ENCODE peak calls at places on chromosomes 6 and 20, in six cellular contexts. One of them, this sample, is unnamed.

GRCh38 chr6:1864496-1864895 is 254.8 kb downstream of the FOXC1 start:
- DNase-seq in A549: no peak
- DNase-seq in endothelial cell of umbilical vein: no peak
- DNase-seq in HepG2: peak
- DNase-seq in K562: no peak
- DNase-seq in GM12878: no peak
- DNase-seq in this sample: no peak

GRCh38 chr6:144898052-144898689 is 613.0 kb downstream of the UTRN start:
- DNase-seq in A549: no peak
- DNase-seq in endothelial cell of umbilical vein: no peak
- DNase-seq in HepG2: no peak
- DNase-seq in K562: no peak
- DNase-seq in GM12878: no peak
- DNase-seq in this sample: no peak

GRCh38 chr6:252775-253526 is 39.3 kb upstream of the DUSP22 start:
- DNase-seq in A549: no peak
- DNase-seq in endothelial cell of umbilical vein: no peak
- DNase-seq in HepG2: no peak
- DNase-seq in K562: no peak
- DNase-seq in GM12878: peak
- DNase-seq in this sample: peak

GRCh38 chr20:21503345-21503744 is 10.5 kb downstream of the NKX2-2 start:
- DNase-seq in A549: no peak
- DNase-seq in endothelial cell of umbilical vein: no peak
- DNase-seq in HepG2: no peak
- DNase-seq in K562: no peak
- DNase-seq in GM12878: peak
- DNase-seq in this sample: peak

GRCh38 chr20:46108435-46108841 is 9.7 kb upstream of the CD40 start:
- DNase-seq in A549: no peak
- DNase-seq in endothelial cell of umbilical vein: no peak
- DNase-seq in HepG2: no peak
- DNase-seq in K562: no peak
- DNase-seq in GM12878: peak
- DNase-seq in this sample: no peak

GRCh38 chr6:130997061-130997753 is 65.8 kb downstream of the EPB41L2 start:
- DNase-seq in A549: no peak
- DNase-seq in endothelial cell of umbilical vein: peak
- DNase-seq in HepG2: no peak
- DNase-seq in K562: no peak
- DNase-seq in GM12878: no peak
- DNase-seq in this sample: no peak

GRCh38 chr6:31680841-31681671 is at the start of gene LY6G5C:
- DNase-seq in A549: peak
- DNase-seq in endothelial cell of umbilical vein: peak
- DNase-seq in HepG2: peak
- DNase-seq in K562: peak
- DNase-seq in GM12878: no peak
- DNase-seq in this sample: peak

GRCh38 chr20:1857403-1857941 is 37.7 kb upstream of the SIRPA start:
- DNase-seq in A549: no peak
- DNase-seq in endothelial cell of umbilical vein: no peak
- DNase-seq in HepG2: no peak
- DNase-seq in K562: no peak
- DNase-seq in GM12878: no peak
- DNase-seq in this sample: peak

GRCh38 chr6:137157601-137158000 is 15.8 kb downstream of the IL22RA2 start:
- DNase-seq in A549: no peak
- DNase-seq in endothelial cell of umbilical vein: peak
- DNase-seq in HepG2: no peak
- DNase-seq in K562: no peak
- DNase-seq in GM12878: no peak
- DNase-seq in this sample: no peak

GRCh38 chr6:45483021-45483420 is 105.3 kb upstream of the SUPT3H start:
- DNase-seq in A549: no peak
- DNase-seq in endothelial cell of umbilical vein: no peak
- DNase-seq in HepG2: no peak
- DNase-seq in K562: no peak
- DNase-seq in GM12878: no peak
- DNase-seq in this sample: no peak

GRCh38 chr20:2084703-2085102 is 16.9 kb upstream of the STK35 start:
- DNase-seq in A549: no peak
- DNase-seq in endothelial cell of umbilical vein: no peak
- DNase-seq in HepG2: no peak
- DNase-seq in K562: no peak
- DNase-seq in GM12878: no peak
- DNase-seq in this sample: peak

GRCh38 chr6:19024737-19025136 is 637.6 kb downstream of the RNF144B start:
- DNase-seq in A549: peak
- DNase-seq in endothelial cell of umbilical vein: no peak
- DNase-seq in HepG2: peak
- DNase-seq in K562: no peak
- DNase-seq in GM12878: no peak
- DNase-seq in this sample: peak

GRCh38 chr6:21051777-21052176 is 517.5 kb downstream of the CDKAL1 start:
- DNase-seq in A549: no peak
- DNase-seq in endothelial cell of umbilical vein: no peak
- DNase-seq in HepG2: no peak
- DNase-seq in K562: no peak
- DNase-seq in GM12878: no peak
- DNase-seq in this sample: no peak

GRCh38 chr6:57261896-57262295 is 39.8 kb upstream of the RAB23 start:
- DNase-seq in A549: no peak
- DNase-seq in endothelial cell of umbilical vein: no peak
- DNase-seq in HepG2: no peak
- DNase-seq in K562: no peak
- DNase-seq in GM12878: no peak
- DNase-seq in this sample: no peak

GRCh38 chr6:146788115-146788514 is 189.3 kb downstream of the ADGB start:
- DNase-seq in A549: no peak
- DNase-seq in endothelial cell of umbilical vein: no peak
- DNase-seq in HepG2: no peak
- DNase-seq in K562: no peak
- DNase-seq in GM12878: no peak
- DNase-seq in this sample: no peak

GRCh38 chr20:47502801-47503239 is 1.1 kb downstream of the NCOA3 start:
- DNase-seq in A549: peak
- DNase-seq in endothelial cell of umbilical vein: peak
- DNase-seq in HepG2: peak
- DNase-seq in K562: no peak
- DNase-seq in GM12878: no peak
- DNase-seq in this sample: peak

GRCh38 chr20:33026072-33026778 is 5.2 kb upstream of the BPIFB6 start:
- DNase-seq in A549: no peak
- DNase-seq in endothelial cell of umbilical vein: no peak
- DNase-seq in HepG2: peak
- DNase-seq in K562: no peak
- DNase-seq in GM12878: no peak
- DNase-seq in this sample: no peak

GRCh38 chr6:51934098-51934497 is 153.3 kb downstream of the PKHD1 start:
- DNase-seq in A549: peak
- DNase-seq in endothelial cell of umbilical vein: no peak
- DNase-seq in HepG2: peak
- DNase-seq in K562: peak
- DNase-seq in GM12878: no peak
- DNase-seq in this sample: peak

GRCh38 chr6:34190504-34191122 is 44.7 kb upstream of the GRM4 start:
- DNase-seq in A549: no peak
- DNase-seq in endothelial cell of umbilical vein: no peak
- DNase-seq in HepG2: no peak
- DNase-seq in K562: no peak
- DNase-seq in GM12878: no peak
- DNase-seq in this sample: no peak

DNA sequence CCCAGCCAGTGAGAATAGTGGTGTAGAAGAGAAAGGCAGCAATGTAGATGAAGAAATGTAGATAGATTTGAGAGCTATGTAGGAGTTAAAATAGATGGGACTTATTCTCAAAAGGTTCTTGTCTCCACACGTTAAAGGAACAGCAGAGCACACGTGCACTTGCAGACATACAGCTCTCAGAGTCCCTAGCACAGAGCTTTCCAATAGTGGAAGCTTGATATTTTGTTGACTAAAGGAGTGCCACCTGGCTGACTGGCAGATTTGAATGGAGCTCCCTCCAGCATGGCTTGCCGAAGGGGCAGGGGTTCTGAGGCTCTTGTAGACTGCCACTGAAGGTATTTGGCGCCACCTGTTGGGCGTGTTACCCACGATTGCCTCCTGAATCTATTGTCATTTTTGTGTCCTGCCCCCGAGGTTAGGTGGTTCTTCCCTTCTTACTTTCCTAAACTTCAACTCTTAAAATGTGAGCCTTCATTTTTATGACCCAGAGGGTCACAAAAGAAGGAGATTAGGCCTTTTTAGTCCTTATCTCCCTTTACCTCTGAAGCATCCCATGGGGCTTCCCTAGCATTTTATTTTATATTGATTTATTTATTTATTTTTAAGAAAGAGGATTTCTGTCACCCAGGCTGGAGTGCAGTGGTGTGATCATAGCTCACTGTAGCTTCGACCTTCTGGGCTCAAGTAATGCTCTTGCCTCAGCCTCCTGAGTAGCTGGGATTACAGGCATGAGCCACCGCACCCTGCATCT is 16.4 kb downstream of the BRD2 start:
- DNase-seq in A549: peak
- DNase-seq in endothelial cell of umbilical vein: peak
- DNase-seq in HepG2: peak
- DNase-seq in K562: peak
- DNase-seq in GM12878: no peak
- DNase-seq in this sample: peak
- TF ChIP-seq MYC in A549: no peak
- TF ChIP-seq MYC in endothelial cell of umbilical vein: no peak
- TF ChIP-seq MYC in HepG2: no peak
- TF ChIP-seq MYC in K562: no peak
- TF ChIP-seq MYC in GM12878: no peak
- TF ChIP-seq MYC in this sample: no peak

GRCh38 chr20:63543131-63543530 is 4.4 kb downstream of the SRMS start:
- DNase-seq in A549: no peak
- DNase-seq in endothelial cell of umbilical vein: no peak
- DNase-seq in HepG2: no peak
- DNase-seq in K562: no peak
- DNase-seq in GM12878: no peak
- DNase-seq in this sample: no peak

GRCh38 chr20:63545814-63546213 is 1.7 kb downstream of the SRMS start:
- DNase-seq in A549: no peak
- DNase-seq in endothelial cell of umbilical vein: no peak
- DNase-seq in HepG2: no peak
- DNase-seq in K562: no peak
- DNase-seq in GM12878: no peak
- DNase-seq in this sample: no peak

GRCh38 chr20:63543733-63544132 is 3.8 kb downstream of the SRMS start:
- DNase-seq in A549: no peak
- DNase-seq in endothelial cell of umbilical vein: no peak
- DNase-seq in HepG2: no peak
- DNase-seq in K562: no peak
- DNase-seq in GM12878: no peak
- DNase-seq in this sample: no peak

GRCh38 chr20:63544958-63545516 is 2.5 kb downstream of the SRMS start:
- DNase-seq in A549: peak
- DNase-seq in endothelial cell of umbilical vein: no peak
- DNase-seq in HepG2: no peak
- DNase-seq in K562: no peak
- DNase-seq in GM12878: no peak
- DNase-seq in this sample: no peak

DNA sequence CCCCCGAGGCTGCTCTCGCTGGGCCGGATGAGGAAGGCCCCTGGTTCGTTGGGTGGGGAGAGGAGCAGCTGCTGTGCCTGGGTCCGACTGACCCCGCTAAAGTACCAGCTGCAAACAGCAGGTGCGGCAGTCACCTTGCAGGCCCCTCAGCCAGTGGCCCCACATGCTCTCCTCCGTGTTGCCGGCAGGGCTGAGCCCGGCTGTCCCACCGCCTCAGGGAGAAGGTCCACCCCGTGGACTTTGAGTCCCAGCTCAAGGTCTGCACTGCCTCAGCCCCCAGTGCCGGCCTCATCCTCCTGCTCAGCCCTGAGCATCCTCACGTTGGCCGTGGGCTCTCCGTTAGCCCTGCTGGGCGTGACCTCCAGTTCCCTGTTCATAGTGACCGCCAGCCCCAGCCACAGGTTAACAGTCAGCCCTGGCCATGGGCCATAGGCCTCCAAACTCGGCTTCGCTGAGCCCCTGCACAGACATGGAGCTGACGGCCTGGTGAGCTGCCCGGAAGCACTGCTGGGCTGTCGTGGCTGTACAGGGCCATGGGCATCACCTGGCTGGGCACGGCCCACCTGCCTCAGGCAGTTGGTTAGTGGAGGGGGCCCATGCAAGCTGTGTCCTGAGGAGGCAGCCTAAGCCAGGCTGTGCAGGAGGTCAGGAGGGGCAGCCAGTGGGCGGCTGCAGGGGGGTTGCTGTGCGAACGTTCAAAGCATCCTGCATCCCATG is 3.1 kb downstream of the SRMS start:
- DNase-seq in A549: no peak
- DNase-seq in endothelial cell of umbilical vein: no peak
- DNase-seq in HepG2: peak
- DNase-seq in K562: no peak
- DNase-seq in GM12878: no peak
- DNase-seq in this sample: no peak
- H3K4me3 ChIP-seq in A549: no peak
- H3K4me3 ChIP-seq in endothelial cell of umbilical vein: no peak
- H3K4me3 ChIP-seq in HepG2: no peak
- H3K4me3 ChIP-seq in K562: no peak
- H3K4me3 ChIP-seq in GM12878: no peak
- H3K4me3 ChIP-seq in this sample: no peak

GRCh38 chr6:74942130-74942529 is 263.7 kb downstream of the COL12A1 start:
- DNase-seq in A549: no peak
- DNase-seq in endothelial cell of umbilical vein: no peak
- DNase-seq in HepG2: no peak
- DNase-seq in K562: no peak
- DNase-seq in GM12878: no peak
- DNase-seq in this sample: no peak
- TF ChIP-seq MYC in A549: no peak
- TF ChIP-seq MYC in endothelial cell of umbilical vein: no peak
- TF ChIP-seq MYC in HepG2: no peak
- TF ChIP-seq MYC in K562: no peak
- TF ChIP-seq MYC in GM12878: no peak
- TF ChIP-seq MYC in this sample: no peak

DNA sequence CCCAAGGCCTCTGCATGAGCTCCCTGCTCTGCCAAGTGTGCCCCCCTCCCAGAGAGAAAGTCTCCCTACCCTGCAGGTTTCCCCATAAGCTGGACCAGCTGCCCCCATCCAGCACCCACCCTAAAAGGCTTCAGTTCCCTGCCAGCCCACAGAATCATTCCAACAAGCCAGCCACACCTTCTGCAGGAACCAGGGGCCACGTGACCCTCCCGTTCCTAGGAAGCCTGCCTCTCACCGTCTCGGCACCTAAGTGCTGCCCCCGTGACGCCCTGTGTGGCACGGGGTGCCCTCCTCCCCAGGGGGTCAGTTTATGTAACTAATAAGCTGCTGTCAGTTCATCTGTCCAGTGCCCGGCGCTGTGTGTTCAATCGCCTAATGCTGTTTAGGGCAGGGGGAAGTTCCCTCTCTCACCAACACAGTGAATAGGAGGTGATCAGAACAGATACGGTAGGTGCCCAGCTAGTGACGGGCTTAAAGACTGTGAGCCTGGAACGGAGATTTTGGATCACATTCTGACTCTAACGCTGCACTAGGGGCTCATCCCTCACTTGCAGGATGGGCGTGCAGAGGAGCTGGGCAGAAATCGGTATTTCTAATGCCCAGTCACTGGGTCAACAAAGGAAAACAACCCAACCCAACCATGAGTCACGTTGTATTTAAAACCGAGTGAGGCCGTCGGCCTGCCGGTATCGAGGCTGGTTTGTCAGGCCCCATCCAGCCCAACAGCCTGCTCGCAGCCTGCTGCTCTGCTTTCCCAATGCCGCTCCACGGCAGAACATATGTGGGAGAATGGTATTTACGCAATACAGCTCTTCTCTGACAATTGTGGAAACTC is 56.0 kb downstream of the RAMACL start:
- DNase-seq in A549: peak
- DNase-seq in endothelial cell of umbilical vein: no peak
- DNase-seq in HepG2: no peak
- DNase-seq in K562: no peak
- DNase-seq in GM12878: no peak
- DNase-seq in this sample: no peak
- H3K4me3 ChIP-seq in A549: no peak
- H3K4me3 ChIP-seq in endothelial cell of umbilical vein: no peak
- H3K4me3 ChIP-seq in HepG2: no peak
- H3K4me3 ChIP-seq in K562: no peak
- H3K4me3 ChIP-seq in GM12878: no peak
- H3K4me3 ChIP-seq in this sample: no peak

This sample was measured in NB4.